ENCODE peak calls at places on chromosomes 3 and 15, in five cellular contexts. J, D, M, A and Q are unnamed samples.

GRCh38 chr15:47614341-47614740 is 103.0 kb upstream of the SEMA6D start:
- DNase-seq in J (no peak), D (no peak), A (no peak), M (no peak), Q (no peak)

GRCh38 chr3:193452338-193452737 is 73.8 kb upstream of the ATP13A5 start:
- DNase-seq in D (no peak), M (no peak), A (no peak), J (no peak), Q (no peak)

GRCh38 chr15:84598250-84598649 is 2.6 kb upstream of the ZSCAN2 start:
- DNase-seq in D (no peak), J (no peak), A (peak; percentile 16), M (no peak), Q (no peak)

GRCh38 chr3:39765575-39765974 is 43.8 kb upstream of the MYRIP start:
- DNase-seq in M (no peak), J (no peak), A (no peak), D (no peak), Q (no peak)

GRCh38 chr3:149506540-149506939 is 32.0 kb downstream of the TM4SF4 start:
- DNase-seq in D (no peak), J (no peak), A (no peak), M (no peak), Q (no peak)

GRCh38 chr3:161197855-161198836 is 23.0 kb upstream of the NMD3 start:
- DNase-seq in J (no peak), A (no peak), D (no peak), M (no peak), Q (no peak)

GRCh38 chr3:156781310-156782230 is 44.6 kb upstream of the LEKR1 start:
- DNase-seq in M (no peak), D (no peak), A (no peak), J (no peak), Q (no peak)

GRCh38 chr15:82587805-82588204 is 47.5 kb upstream of the RPS17 start:
- DNase-seq in D (no peak), M (no peak), A (no peak), J (no peak), Q (no peak)

GRCh38 chr3:52324676-52325075 is 8.6 kb downstream of the DNAH1 start:
- DNase-seq in A (no peak), J (no peak), M (no peak), D (no peak), Q (no peak)

GRCh38 chr3:180409170-180409569 is 192.8 kb upstream of the TTC14 start:
- DNase-seq in D (no peak), A (no peak), M (no peak), J (no peak), Q (no peak)

GRCh38 chr3:78497025-78497424 is 1270.8 kb downstream of the ROBO1 start:
- DNase-seq in A (no peak), D (no peak), M (no peak), J (no peak), Q (peak; percentile 35)

GRCh38 chr15:31606942-31607497 is 280.4 kb downstream of the KLF13 start:
- DNase-seq in A (no peak), M (no peak), J (no peak), D (no peak), Q (no peak)

GRCh38 chr3:156762631-156763185 is 63.4 kb upstream of the LEKR1 start:
- DNase-seq in D (no peak), M (no peak), J (peak; percentile 58), A (no peak), Q (no peak)

GRCh38 chr3:34012102-34012461 is 213.7 kb downstream of the PDCD6IP start:
- DNase-seq in M (no peak), D (no peak), J (no peak), A (no peak), Q (no peak)

GRCh38 chr3:47225310-47225906 is 57.2 kb downstream of the KIF9 start:
- DNase-seq in M (no peak), J (no peak), A (no peak), D (no peak), Q (no peak)

GRCh38 chr15:60134609-60135008 is 130.5 kb downstream of the FOXB1 start:
- DNase-seq in A (peak; percentile 8), D (no peak), J (no peak), M (peak; percentile 23), Q (no peak)

GRCh38 chr3:44914936-44915335 is 40.5 kb downstream of the TGM4 start:
- DNase-seq in D (no peak), J (no peak), A (no peak), M (peak; percentile 50), Q (no peak)

GRCh38 chr15:63327648-63328421 is 50.4 kb downstream of the APH1B start:
- DNase-seq in M (no peak), J (no peak), A (no peak), D (no peak), Q (no peak)

GRCh38 chr15:63324770-63325169 is 47.4 kb downstream of the APH1B start:
- DNase-seq in J (no peak), A (no peak), D (no peak), M (no peak), Q (no peak)

GRCh38 chr15:63332367-63333078 is 49.1 kb downstream of the CA12 start:
- DNase-seq in M (no peak), A (no peak), D (no peak), J (no peak), Q (no peak)

GRCh38 chr15:63331456-63331855 is 50.2 kb downstream of the CA12 start:
- DNase-seq in J (no peak), M (no peak), A (no peak), D (no peak), Q (no peak)

GRCh38 chr15:63329567-63330350 is 51.9 kb downstream of the CA12 start:
- DNase-seq in A (no peak), M (no peak), D (no peak), J (no peak), Q (no peak)
- H3K27ac ChIP-seq in A (no peak overlapping the region), M (no peak overlapping the region), D (no peak overlapping the region), J (no peak overlapping the region), Q (no peak overlapping the region)

GRCh38 chr15:77834276-77834990 is 201.7 kb upstream of the LINGO1 start:
- DNase-seq in D (no peak), M (no peak), A (no peak), J (peak; percentile 7), Q (no peak)
- H3K27ac ChIP-seq in D (no peak overlapping the region), M (no peak overlapping the region), A (no peak overlapping the region), J (no peak overlapping the region), Q (no peak overlapping the region)

DNA sequence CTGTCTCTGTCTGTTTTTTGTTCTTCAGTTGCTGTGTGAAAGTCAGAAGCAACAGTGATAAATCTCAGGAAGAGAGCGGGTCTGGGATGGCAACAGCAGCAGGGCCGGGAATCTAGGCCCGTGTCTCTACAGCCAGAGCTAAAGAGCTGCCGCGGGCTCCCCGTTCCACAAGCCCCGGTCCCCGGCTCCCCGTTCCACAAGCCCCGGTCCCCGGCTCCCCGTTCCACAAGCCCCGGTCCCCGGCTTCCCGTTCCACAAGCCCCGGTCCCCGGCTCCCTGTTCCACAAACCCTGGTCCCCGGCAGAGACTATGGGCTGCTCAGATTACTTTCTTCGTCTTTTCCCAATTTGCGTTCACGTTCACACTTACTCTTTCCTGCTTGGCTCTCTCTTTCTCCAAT is 19.5 kb downstream of the RCCD1 start:
- DNase-seq in D (no peak), A (no peak), M (no peak), J (no peak), Q (no peak)
- H3K27ac ChIP-seq in D (no peak overlapping the region), A (no peak overlapping the region), M (no peak overlapping the region), J (no peak overlapping the region), Q (no peak overlapping the region)

GRCh38 chr3:123229145-123229544 is 27.4 kb downstream of the SEC22A start:
- DNase-seq in A (no peak), M (no peak), D (no peak), J (no peak), Q (no peak)

GRCh38 chr3:123225557-123225956 is 23.8 kb downstream of the SEC22A start:
- DNase-seq in A (no peak), D (no peak), M (no peak), J (no peak), Q (no peak)

GRCh38 chr3:123226549-123226948 is 24.8 kb downstream of the SEC22A start:
- DNase-seq in M (no peak), D (no peak), A (no peak), J (no peak), Q (no peak)
- H3K27ac ChIP-seq in M (no peak overlapping the region), D (no peak overlapping the region), A (no peak overlapping the region), J (no peak overlapping the region), Q (no peak overlapping the region)

DNA sequence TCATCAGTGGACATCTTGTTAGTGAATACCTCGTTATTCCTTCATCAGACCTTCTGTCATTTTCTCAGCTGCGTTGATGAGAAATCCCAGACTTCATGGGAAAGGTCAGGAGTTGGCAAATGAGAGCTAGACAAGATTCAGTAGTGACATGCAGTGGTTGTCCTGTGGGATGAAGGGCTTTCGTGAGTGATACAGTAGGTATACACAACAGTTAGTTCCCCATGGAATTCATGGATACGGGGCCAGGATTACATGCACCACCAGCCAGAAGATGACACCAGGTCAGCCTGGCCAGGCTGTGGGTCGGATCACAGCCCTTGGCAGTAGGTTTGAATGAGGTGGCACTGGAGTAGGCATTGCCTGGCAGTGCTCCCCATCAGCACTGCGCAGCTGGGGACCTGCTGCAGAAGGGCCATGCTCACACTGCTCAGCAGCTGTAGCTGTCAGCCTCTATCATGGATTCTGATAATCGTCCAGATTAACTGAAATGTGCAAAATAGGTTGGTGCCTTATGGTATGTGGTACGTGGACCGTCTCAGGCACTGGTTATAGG is 150.1 kb downstream of the SLCO3A1 start:
- DNase-seq in A (no peak), J (no peak), M (no peak), D (no peak), Q (no peak)
- H3K27ac ChIP-seq in A (no peak overlapping the region), J (no peak overlapping the region), M (no peak overlapping the region), D (no peak overlapping the region), Q (no peak overlapping the region)

GRCh38 chr15:49438970-49439631 is 16.1 kb downstream of the FGF7 start:
- DNase-seq in J (peak; percentile 71), D (no peak), M (no peak), A (no peak), Q (peak; percentile 16)
- H3K27ac ChIP-seq in J (peak overlapping the region; percentile 73), D (no peak overlapping the region), M (no peak overlapping the region), A (no peak overlapping the region), Q (peak overlapping the region; percentile 48)

DNA sequence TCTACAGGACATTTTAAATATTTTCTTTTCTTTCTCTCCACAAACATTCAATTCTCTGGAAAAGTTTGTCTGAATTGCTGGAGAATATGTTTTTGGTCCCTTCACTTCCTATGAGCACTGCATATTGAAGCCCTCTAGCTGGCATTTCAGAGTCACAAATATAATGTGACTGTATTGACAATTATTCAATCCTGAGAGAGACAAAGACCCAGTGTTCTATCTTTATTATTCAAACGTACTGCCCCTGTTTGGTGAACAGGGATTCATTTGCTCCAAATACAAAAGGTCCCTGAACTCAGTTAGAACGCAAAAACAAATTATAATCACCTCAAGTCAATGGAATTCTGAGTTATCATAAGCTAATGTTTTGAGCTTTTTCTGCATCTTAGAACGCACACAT is 173.1 kb upstream of the CDIN1 start:
- DNase-seq in D (no peak), M (no peak), A (no peak), J (no peak), Q (no peak)
- H3K27ac ChIP-seq in D (no peak overlapping the region), M (no peak overlapping the region), A (no peak overlapping the region), J (no peak overlapping the region), Q (no peak overlapping the region)

GRCh38 chr3:195397524-195397923 is 45.3 kb downstream of the ACAP2 start:
- DNase-seq in J (no peak), A (no peak), M (no peak), D (no peak), Q (no peak)

GRCh38 chr3:195403244-195403643 is 39.6 kb downstream of the ACAP2 start:
- DNase-seq in A (no peak), D (no peak), M (no peak), J (no peak), Q (no peak)

GRCh38 chr3:195403841-195404408 is 38.9 kb downstream of the ACAP2 start:
- DNase-seq in M (no peak), J (no peak), D (no peak), A (no peak), Q (no peak)

GRCh38 chr3:195405646-195406045 is 37.2 kb downstream of the ACAP2 start:
- DNase-seq in D (no peak), J (no peak), M (no peak), A (no peak), Q (no peak)

GRCh38 chr3:195401959-195402358 is 40.9 kb downstream of the ACAP2 start:
- DNase-seq in A (no peak), D (no peak), J (no peak), M (no peak), Q (no peak)
- H3K27ac ChIP-seq in A (no peak overlapping the region), D (no peak overlapping the region), J (no peak overlapping the region), M (no peak overlapping the region), Q (no peak overlapping the region)